ENCODE peak calls at places on chromosomes 7 and 10, in eight cellular contexts. One of them, this sample, is unnamed.

GRCh38 chr7:43113622-43114450 is 1.4 kb downstream of the HECW1 start:
- DNase-seq in GM12891: no peak
- DNase-seq in cardiac muscle cell: no peak
- DNase-seq in esophagus squamous epithelium: no peak
- DNase-seq in M059J: peak
- DNase-seq in adrenal gland: no peak
- DNase-seq in fibroblast of the conjunctiva: no peak
- DNase-seq in IMR-90: no peak
- DNase-seq in this sample: no peak

GRCh38 chr10:121132278-121132672 is 281.1 kb downstream of the WDR11 start:
- DNase-seq in M059J: no peak
- DNase-seq in IMR-90: no peak
- DNase-seq in fibroblast of the conjunctiva: no peak
- DNase-seq in cardiac muscle cell: no peak
- DNase-seq in adrenal gland: no peak
- DNase-seq in GM12891: no peak
- DNase-seq in esophagus squamous epithelium: no peak
- DNase-seq in this sample: no peak

GRCh38 chr10:133060022-133060421 is 27.7 kb upstream of the ADGRA1 start:
- DNase-seq in esophagus squamous epithelium: no peak
- DNase-seq in M059J: no peak
- DNase-seq in adrenal gland: no peak
- DNase-seq in cardiac muscle cell: no peak
- DNase-seq in fibroblast of the conjunctiva: no peak
- DNase-seq in GM12891: no peak
- DNase-seq in IMR-90: no peak
- DNase-seq in this sample: no peak

GRCh38 chr7:88020953-88021650 is 87.1 kb downstream of the ADAM22 start:
- DNase-seq in fibroblast of the conjunctiva: peak
- DNase-seq in GM12891: no peak
- DNase-seq in M059J: peak
- DNase-seq in adrenal gland: no peak
- DNase-seq in cardiac muscle cell: no peak
- DNase-seq in esophagus squamous epithelium: no peak
- DNase-seq in IMR-90: no peak
- DNase-seq in this sample: no peak

GRCh38 chr7:1068656-1069055 is 19.3 kb upstream of the GPER1 start:
- DNase-seq in cardiac muscle cell: no peak
- DNase-seq in esophagus squamous epithelium: no peak
- DNase-seq in IMR-90: no peak
- DNase-seq in M059J: no peak
- DNase-seq in adrenal gland: no peak
- DNase-seq in fibroblast of the conjunctiva: no peak
- DNase-seq in GM12891: no peak
- DNase-seq in this sample: no peak

GRCh38 chr7:18806177-18806576 is 310.6 kb downstream of the HDAC9 start:
- DNase-seq in esophagus squamous epithelium: no peak
- DNase-seq in fibroblast of the conjunctiva: no peak
- DNase-seq in adrenal gland: no peak
- DNase-seq in cardiac muscle cell: no peak
- DNase-seq in GM12891: no peak
- DNase-seq in M059J: no peak
- DNase-seq in IMR-90: no peak
- DNase-seq in this sample: no peak

GRCh38 chr7:143437568-143437967 is 5.7 kb upstream of the TAS2R60 start:
- DNase-seq in esophagus squamous epithelium: no peak
- DNase-seq in M059J: no peak
- DNase-seq in cardiac muscle cell: no peak
- DNase-seq in adrenal gland: no peak
- DNase-seq in fibroblast of the conjunctiva: no peak
- DNase-seq in GM12891: no peak
- DNase-seq in IMR-90: no peak
- DNase-seq in this sample: no peak

GRCh38 chr10:31404640-31405039 is 85.6 kb downstream of the ZEB1 start:
- DNase-seq in M059J: peak
- DNase-seq in IMR-90: peak
- DNase-seq in esophagus squamous epithelium: no peak
- DNase-seq in fibroblast of the conjunctiva: no peak
- DNase-seq in GM12891: no peak
- DNase-seq in adrenal gland: no peak
- DNase-seq in cardiac muscle cell: peak
- DNase-seq in this sample: no peak

GRCh38 chr7:42479452-42480303 is 242.7 kb upstream of the GLI3 start:
- DNase-seq in adrenal gland: no peak
- DNase-seq in IMR-90: no peak
- DNase-seq in cardiac muscle cell: no peak
- DNase-seq in GM12891: no peak
- DNase-seq in fibroblast of the conjunctiva: no peak
- DNase-seq in M059J: peak
- DNase-seq in esophagus squamous epithelium: no peak
- DNase-seq in this sample: no peak

GRCh38 chr7:66961096-66961495 is 34.3 kb downstream of the SBDS start:
- DNase-seq in adrenal gland: no peak
- DNase-seq in IMR-90: no peak
- DNase-seq in fibroblast of the conjunctiva: no peak
- DNase-seq in M059J: no peak
- DNase-seq in cardiac muscle cell: no peak
- DNase-seq in esophagus squamous epithelium: no peak
- DNase-seq in GM12891: no peak
- DNase-seq in this sample: no peak

GRCh38 chr10:55631071-55631654 is 729.9 kb downstream of the ZWINT start:
- DNase-seq in cardiac muscle cell: peak
- DNase-seq in adrenal gland: peak
- DNase-seq in fibroblast of the conjunctiva: no peak
- DNase-seq in GM12891: peak
- DNase-seq in M059J: peak
- DNase-seq in esophagus squamous epithelium: no peak
- DNase-seq in IMR-90: no peak
- DNase-seq in this sample: no peak

GRCh38 chr10:85611746-85612377 is 754.7 kb downstream of the GRID1 start:
- DNase-seq in GM12891: no peak
- DNase-seq in esophagus squamous epithelium: no peak
- DNase-seq in adrenal gland: no peak
- DNase-seq in M059J: no peak
- DNase-seq in IMR-90: no peak
- DNase-seq in fibroblast of the conjunctiva: no peak
- DNase-seq in cardiac muscle cell: no peak
- DNase-seq in this sample: no peak

GRCh38 chr10:70551491-70551890 is 51.0 kb downstream of the PRF1 start:
- DNase-seq in IMR-90: no peak
- DNase-seq in fibroblast of the conjunctiva: no peak
- DNase-seq in esophagus squamous epithelium: no peak
- DNase-seq in adrenal gland: no peak
- DNase-seq in cardiac muscle cell: no peak
- DNase-seq in M059J: no peak
- DNase-seq in GM12891: no peak
- DNase-seq in this sample: no peak

GRCh38 chr7:155831807-155832524 is 19.7 kb upstream of the SHH start:
- DNase-seq in esophagus squamous epithelium: no peak
- DNase-seq in adrenal gland: no peak
- DNase-seq in fibroblast of the conjunctiva: no peak
- DNase-seq in GM12891: no peak
- DNase-seq in cardiac muscle cell: no peak
- DNase-seq in IMR-90: no peak
- DNase-seq in M059J: no peak
- DNase-seq in this sample: no peak

GRCh38 chr7:73394416-73394815 is 39.2 kb upstream of the FZD9 start:
- DNase-seq in fibroblast of the conjunctiva: no peak
- DNase-seq in adrenal gland: no peak
- DNase-seq in cardiac muscle cell: peak
- DNase-seq in esophagus squamous epithelium: no peak
- DNase-seq in M059J: no peak
- DNase-seq in GM12891: no peak
- DNase-seq in IMR-90: no peak
- DNase-seq in this sample: no peak

GRCh38 chr7:83058667-83059066 is 104.0 kb downstream of the PCLO start:
- DNase-seq in fibroblast of the conjunctiva: no peak
- DNase-seq in M059J: no peak
- DNase-seq in IMR-90: no peak
- DNase-seq in cardiac muscle cell: no peak
- DNase-seq in adrenal gland: no peak
- DNase-seq in GM12891: no peak
- DNase-seq in esophagus squamous epithelium: no peak
- DNase-seq in this sample: no peak

GRCh38 chr10:31090894-31091607 is 59.4 kb upstream of the ZNF438 start:
- DNase-seq in M059J: peak
- DNase-seq in IMR-90: peak
- DNase-seq in adrenal gland: no peak
- DNase-seq in fibroblast of the conjunctiva: no peak
- DNase-seq in cardiac muscle cell: peak
- DNase-seq in GM12891: peak
- DNase-seq in esophagus squamous epithelium: no peak
- DNase-seq in this sample: no peak

GRCh38 chr7:22664988-22665798 is 61.8 kb upstream of the IL6 start:
- DNase-seq in IMR-90: no peak
- DNase-seq in M059J: no peak
- DNase-seq in cardiac muscle cell: no peak
- DNase-seq in esophagus squamous epithelium: no peak
- DNase-seq in fibroblast of the conjunctiva: no peak
- DNase-seq in GM12891: no peak
- DNase-seq in adrenal gland: no peak
- DNase-seq in this sample: no peak

This sample was measured in 8988T.